ENCODE peak calls at places on chromosomes 13 and 19, in five cellular contexts. N is endodermal cell, H is NCI-H1436, K is omental fat pad, C is Kasumi-1. M is an unnamed sample.

GRCh38 chr19:5214371-5214770 is 126.2 kb downstream of the PTPRS start:
- DNase-seq in N (no peak), H (no peak), K (no peak), C (no peak), M (no peak)

GRCh38 chr19:38709671-38710415 is 34.4 kb downstream of the CAPN12 start:
- DNase-seq in N (no peak), H (no peak), K (no peak), C (no peak), M (no peak)

GRCh38 chr19:35848486-35848885 is 3.8 kb downstream of the NPHS1 start:
- DNase-seq in N (no peak), H (no peak), K (no peak), C (no peak), M (no peak)

GRCh38 chr19:42370068-42370520 is 20.0 kb downstream of the CNFN start:
- DNase-seq in N (peak; percentile 87), H (no peak), K (no peak), C (no peak), M (peak; percentile 44)

GRCh38 chr19:31350693-31351211 is 1.5 kb upstream of the TSHZ3 start:
- DNase-seq in N (peak; percentile 82), H (no peak), K (no peak), C (peak; percentile 41), M (peak; percentile 19)

GRCh38 chr19:33662391-33662790 is 40.6 kb downstream of the CHST8 start:
- DNase-seq in N (no peak), H (no peak), K (no peak), C (no peak), M (no peak)

GRCh38 chr13:103431880-103432279 is 365.7 kb upstream of the SLC10A2 start:
- DNase-seq in N (no peak), H (no peak), K (no peak), C (no peak), M (no peak)

GRCh38 chr19:30046522-30046921 is 104.5 kb downstream of the URI1 start:
- DNase-seq in N (peak; percentile 67), H (peak; percentile 50), K (no peak), C (peak; percentile 24), M (peak; percentile 11)

GRCh38 chr19:6214881-6215541 is 64.8 kb downstream of the MLLT1 start:
- DNase-seq in N (no peak), H (no peak), K (no peak), C (no peak), M (no peak)

GRCh38 chr13:28819046-28819747 is 942 bp upstream of the MTUS2 start:
- DNase-seq in N (no peak), H (no peak), K (no peak), C (no peak), M (peak; percentile 24)

GRCh38 chr13:105491345-105491744 is 1044.1 kb downstream of the EFNB2 start:
- DNase-seq in N (no peak), H (no peak), K (no peak), C (no peak), M (no peak)

GRCh38 chr13:48161530-48162179 is 66.8 kb upstream of the MED4 start:
- DNase-seq in N (no peak), H (no peak), K (no peak), C (no peak), M (no peak)

GRCh38 chr19:1526979-1527649 is 3.2 kb downstream of the PLK5 start:
- DNase-seq in N (no peak), H (no peak), K (no peak), C (no peak), M (no peak)

GRCh38 chr19:53538378-53539109 is 599 bp downstream of the ZNF331 start:
- DNase-seq in N (peak; percentile 56), H (no peak), K (no peak), C (no peak), M (peak; percentile 14)

GRCh38 chr19:12938536-12939291 is at the start of gene CALR:
- DNase-seq in N (no peak), H (peak; percentile 32), K (no peak), C (no peak), M (no peak)

GRCh38 chr13:97307882-97308624 is 85.9 kb downstream of the MBNL2 start:
- DNase-seq in N (no peak), H (no peak), K (no peak), C (no peak), M (peak; percentile 13)

GRCh38 chr19:56111601-56112312 is 9.3 kb downstream of the ZNF787 start:
- DNase-seq in N (no peak), H (peak; percentile 82), K (no peak), C (no peak), M (no peak)

GRCh38 chr13:99778500-99778899 is 193.1 kb downstream of the ZIC5 start:
- DNase-seq in N (no peak), H (no peak), K (no peak), C (no peak), M (no peak)

GRCh38 chr13:98429977-98430785 is 146.7 kb downstream of the STK24 start:
- DNase-seq in N (no peak), H (no peak), K (no peak), C (no peak), M (no peak)

GRCh38 chr19:29927944-29928669 is 13.9 kb upstream of the URI1 start:
- DNase-seq in N (peak; percentile 67), H (no peak), K (no peak), C (no peak), M (peak; percentile 83)

GRCh38 chr13:37484056-37484455 is 114.5 kb downstream of the POSTN start:
- DNase-seq in N (no peak), H (no peak), K (no peak), C (no peak), M (no peak)

GRCh38 chr19:27792576-27793127 is 1420.3 kb downstream of the UQCRFS1 start:
- DNase-seq in N (no peak), H (no peak), K (no peak), C (no peak), M (no peak)

GRCh38 chr19:9700229-9700981 is 25.5 kb upstream of the ZNF562 start:
- DNase-seq in N (no peak), H (no peak), K (no peak), C (no peak), M (no peak)

GRCh38 chr13:48457578-48458242 is 44.8 kb upstream of the LPAR6 start:
- DNase-seq in N (no peak), H (no peak), K (no peak), C (no peak), M (no peak)

GRCh38 chr19:15672580-15673175 is at the start of gene CYP4F12:
- DNase-seq in N (no peak), H (no peak), K (peak; percentile 55), C (no peak), M (no peak)

GRCh38 chr13:27583645-27584044 is 36.7 kb downstream of the LNX2 start:
- DNase-seq in N (no peak), H (no peak), K (no peak), C (no peak), M (no peak)

GRCh38 chr19:23957660-23958281 is 43.1 kb downstream of the ZNF726 start:
- DNase-seq in N (no peak), H (no peak), K (no peak), C (no peak), M (peak; percentile 3)

GRCh38 chr13:30796132-30796832 is 60.9 kb downstream of the ALOX5AP start:
- DNase-seq in N (no peak), H (no peak), K (no peak), C (no peak), M (no peak)

GRCh38 chr19:48137411-48137810 is 26.8 kb upstream of the PLA2G4C start:
- DNase-seq in N (no peak), H (no peak), K (no peak), C (no peak), M (no peak)

GRCh38 chr13:48231080-48231479 is 1.9 kb upstream of the ITM2B start:
- DNase-seq in N (no peak), H (no peak), K (no peak), C (no peak), M (no peak)

GRCh38 chr13:42594577-42595571 is 20.9 kb downstream of the TNFSF11 start:
- DNase-seq in N (peak; percentile 80), H (peak; percentile 38), K (no peak), C (peak; percentile 66), M (peak; percentile 61)